ENCODE peak calls at places on chromosomes 1 and 21, in seven cellular contexts. One of them, this sample, is unnamed.

GRCh38 chr1:36645911-36646310 is 163.2 kb upstream of the CSF3R start:
- DNase-seq in H9: no peak
- DNase-seq in Calu3: no peak
- DNase-seq in progenitor cell of endocrine pancreas: no peak
- DNase-seq in activated CD8-positive, alpha-beta T cell treated with anti-CD3 and anti-CD28 coated beads for 36 hours: no peak
- DNase-seq in neural progenitor cell: no peak
- DNase-seq in dorsolateral prefrontal cortex: no peak
- DNase-seq in this sample: no peak

GRCh38 chr1:207804746-207805468 is 53.1 kb downstream of the CD46 start:
- DNase-seq in activated CD8-positive, alpha-beta T cell treated with anti-CD3 and anti-CD28 coated beads for 36 hours: no peak
- DNase-seq in dorsolateral prefrontal cortex: no peak
- DNase-seq in progenitor cell of endocrine pancreas: no peak
- DNase-seq in Calu3: no peak
- DNase-seq in neural progenitor cell: no peak
- DNase-seq in H9: no peak
- DNase-seq in this sample: no peak

GRCh38 chr21:38839683-38840286 is 34.1 kb downstream of the ETS2 start:
- DNase-seq in activated CD8-positive, alpha-beta T cell treated with anti-CD3 and anti-CD28 coated beads for 36 hours: peak
- DNase-seq in dorsolateral prefrontal cortex: no peak
- DNase-seq in H9: no peak
- DNase-seq in progenitor cell of endocrine pancreas: no peak
- DNase-seq in neural progenitor cell: no peak
- DNase-seq in Calu3: no peak
- DNase-seq in this sample: no peak

GRCh38 chr21:43333301-43334062 is 93.4 kb downstream of the SIK1 start:
- DNase-seq in dorsolateral prefrontal cortex: no peak
- DNase-seq in neural progenitor cell: peak
- DNase-seq in Calu3: peak
- DNase-seq in progenitor cell of endocrine pancreas: peak
- DNase-seq in activated CD8-positive, alpha-beta T cell treated with anti-CD3 and anti-CD28 coated beads for 36 hours: no peak
- DNase-seq in H9: peak
- DNase-seq in this sample: no peak

GRCh38 chr21:37658994-37659458 is 257.2 kb downstream of the KCNJ6 start:
- DNase-seq in dorsolateral prefrontal cortex: no peak
- DNase-seq in H9: no peak
- DNase-seq in activated CD8-positive, alpha-beta T cell treated with anti-CD3 and anti-CD28 coated beads for 36 hours: peak
- DNase-seq in Calu3: no peak
- DNase-seq in neural progenitor cell: no peak
- DNase-seq in progenitor cell of endocrine pancreas: no peak
- DNase-seq in this sample: no peak

GRCh38 chr1:24928631-24929090 is 1.4 kb downstream of the RUNX3 start:
- DNase-seq in activated CD8-positive, alpha-beta T cell treated with anti-CD3 and anti-CD28 coated beads for 36 hours: peak
- DNase-seq in H9: no peak
- DNase-seq in neural progenitor cell: peak
- DNase-seq in Calu3: no peak
- DNase-seq in progenitor cell of endocrine pancreas: no peak
- DNase-seq in dorsolateral prefrontal cortex: no peak
- DNase-seq in this sample: no peak

GRCh38 chr1:200262326-200262965 is 147.4 kb downstream of the ZNF281 start:
- DNase-seq in Calu3: no peak
- DNase-seq in activated CD8-positive, alpha-beta T cell treated with anti-CD3 and anti-CD28 coated beads for 36 hours: peak
- DNase-seq in H9: no peak
- DNase-seq in dorsolateral prefrontal cortex: no peak
- DNase-seq in progenitor cell of endocrine pancreas: no peak
- DNase-seq in neural progenitor cell: no peak
- DNase-seq in this sample: peak

GRCh38 chr1:223010552-223011229 is 132.4 kb downstream of the TLR5 start:
- DNase-seq in neural progenitor cell: peak
- DNase-seq in activated CD8-positive, alpha-beta T cell treated with anti-CD3 and anti-CD28 coated beads for 36 hours: no peak
- DNase-seq in dorsolateral prefrontal cortex: no peak
- DNase-seq in H9: no peak
- DNase-seq in Calu3: no peak
- DNase-seq in progenitor cell of endocrine pancreas: no peak
- DNase-seq in this sample: no peak

GRCh38 chr1:9150582-9151290 is 21.8 kb upstream of the GPR157 start:
- DNase-seq in Calu3: no peak
- DNase-seq in progenitor cell of endocrine pancreas: no peak
- DNase-seq in activated CD8-positive, alpha-beta T cell treated with anti-CD3 and anti-CD28 coated beads for 36 hours: no peak
- DNase-seq in dorsolateral prefrontal cortex: no peak
- DNase-seq in H9: no peak
- DNase-seq in neural progenitor cell: no peak
- DNase-seq in this sample: no peak

GRCh38 chr21:35294231-35294898 is 245.3 kb upstream of the RUNX1 start:
- DNase-seq in neural progenitor cell: peak
- DNase-seq in Calu3: peak
- DNase-seq in activated CD8-positive, alpha-beta T cell treated with anti-CD3 and anti-CD28 coated beads for 36 hours: peak
- DNase-seq in progenitor cell of endocrine pancreas: no peak
- DNase-seq in dorsolateral prefrontal cortex: no peak
- DNase-seq in H9: no peak
- DNase-seq in this sample: no peak

GRCh38 chr1:59238993-59239392 is 57.9 kb upstream of the FGGY start:
- DNase-seq in H9: no peak
- DNase-seq in progenitor cell of endocrine pancreas: no peak
- DNase-seq in activated CD8-positive, alpha-beta T cell treated with anti-CD3 and anti-CD28 coated beads for 36 hours: no peak
- DNase-seq in Calu3: no peak
- DNase-seq in dorsolateral prefrontal cortex: no peak
- DNase-seq in neural progenitor cell: no peak
- DNase-seq in this sample: no peak

GRCh38 chr1:156430809-156431208 is 61.8 kb downstream of the RHBG start:
- DNase-seq in dorsolateral prefrontal cortex: no peak
- DNase-seq in progenitor cell of endocrine pancreas: no peak
- DNase-seq in Calu3: no peak
- DNase-seq in activated CD8-positive, alpha-beta T cell treated with anti-CD3 and anti-CD28 coated beads for 36 hours: no peak
- DNase-seq in neural progenitor cell: no peak
- DNase-seq in H9: no peak
- DNase-seq in this sample: no peak

GRCh38 chr1:203744008-203744972 is 20.7 kb upstream of the LAX1 start:
- DNase-seq in Calu3: no peak
- DNase-seq in H9: peak
- DNase-seq in neural progenitor cell: no peak
- DNase-seq in activated CD8-positive, alpha-beta T cell treated with anti-CD3 and anti-CD28 coated beads for 36 hours: peak
- DNase-seq in dorsolateral prefrontal cortex: peak
- DNase-seq in progenitor cell of endocrine pancreas: no peak
- DNase-seq in this sample: peak

GRCh38 chr1:181159451-181160151 is 71.1 kb downstream of the IER5 start:
- DNase-seq in neural progenitor cell: no peak
- DNase-seq in progenitor cell of endocrine pancreas: no peak
- DNase-seq in Calu3: peak
- DNase-seq in H9: no peak
- DNase-seq in activated CD8-positive, alpha-beta T cell treated with anti-CD3 and anti-CD28 coated beads for 36 hours: peak
- DNase-seq in dorsolateral prefrontal cortex: no peak
- DNase-seq in this sample: no peak

GRCh38 chr21:42262826-42263225 is 43.9 kb downstream of the ABCG1 start:
- DNase-seq in activated CD8-positive, alpha-beta T cell treated with anti-CD3 and anti-CD28 coated beads for 36 hours: no peak
- DNase-seq in dorsolateral prefrontal cortex: peak
- DNase-seq in neural progenitor cell: no peak
- DNase-seq in Calu3: peak
- DNase-seq in progenitor cell of endocrine pancreas: no peak
- DNase-seq in H9: no peak
- DNase-seq in this sample: no peak

GRCh38 chr21:29305068-29305467 is 6.3 kb downstream of the BACH1 start:
- DNase-seq in activated CD8-positive, alpha-beta T cell treated with anti-CD3 and anti-CD28 coated beads for 36 hours: no peak
- DNase-seq in neural progenitor cell: no peak
- DNase-seq in dorsolateral prefrontal cortex: no peak
- DNase-seq in H9: no peak
- DNase-seq in progenitor cell of endocrine pancreas: no peak
- DNase-seq in Calu3: no peak
- DNase-seq in this sample: no peak

GRCh38 chr21:42276076-42276475 is 39.1 kb downstream of the TFF3 start:
- DNase-seq in H9: no peak
- DNase-seq in progenitor cell of endocrine pancreas: no peak
- DNase-seq in Calu3: no peak
- DNase-seq in activated CD8-positive, alpha-beta T cell treated with anti-CD3 and anti-CD28 coated beads for 36 hours: no peak
- DNase-seq in dorsolateral prefrontal cortex: no peak
- DNase-seq in neural progenitor cell: no peak
- DNase-seq in this sample: no peak

GRCh38 chr1:29845910-29846309 is 609.6 kb downstream of the PTPRU start:
- DNase-seq in activated CD8-positive, alpha-beta T cell treated with anti-CD3 and anti-CD28 coated beads for 36 hours: no peak
- DNase-seq in progenitor cell of endocrine pancreas: no peak
- DNase-seq in neural progenitor cell: no peak
- DNase-seq in Calu3: no peak
- DNase-seq in dorsolateral prefrontal cortex: no peak
- DNase-seq in H9: no peak
- DNase-seq in this sample: no peak

GRCh38 chr1:29852248-29852647 is 615.9 kb downstream of the PTPRU start:
- DNase-seq in activated CD8-positive, alpha-beta T cell treated with anti-CD3 and anti-CD28 coated beads for 36 hours: no peak
- DNase-seq in neural progenitor cell: no peak
- DNase-seq in progenitor cell of endocrine pancreas: no peak
- DNase-seq in dorsolateral prefrontal cortex: no peak
- DNase-seq in H9: peak
- DNase-seq in Calu3: no peak
- DNase-seq in this sample: no peak

GRCh38 chr1:29850358-29850757 is 614.0 kb downstream of the PTPRU start:
- DNase-seq in neural progenitor cell: no peak
- DNase-seq in H9: no peak
- DNase-seq in progenitor cell of endocrine pancreas: no peak
- DNase-seq in dorsolateral prefrontal cortex: no peak
- DNase-seq in Calu3: no peak
- DNase-seq in activated CD8-positive, alpha-beta T cell treated with anti-CD3 and anti-CD28 coated beads for 36 hours: no peak
- DNase-seq in this sample: no peak

GRCh38 chr1:29851666-29852065 is 615.3 kb downstream of the PTPRU start:
- DNase-seq in dorsolateral prefrontal cortex: no peak
- DNase-seq in Calu3: peak
- DNase-seq in H9: no peak
- DNase-seq in progenitor cell of endocrine pancreas: no peak
- DNase-seq in activated CD8-positive, alpha-beta T cell treated with anti-CD3 and anti-CD28 coated beads for 36 hours: no peak
- DNase-seq in neural progenitor cell: no peak
- DNase-seq in this sample: no peak

GRCh38 chr1:29849038-29849750 is 612.9 kb downstream of the PTPRU start:
- DNase-seq in progenitor cell of endocrine pancreas: no peak
- DNase-seq in activated CD8-positive, alpha-beta T cell treated with anti-CD3 and anti-CD28 coated beads for 36 hours: peak
- DNase-seq in neural progenitor cell: peak
- DNase-seq in Calu3: peak
- DNase-seq in H9: peak
- DNase-seq in dorsolateral prefrontal cortex: no peak
- DNase-seq in this sample: peak
- TF ChIP-seq CTCF in progenitor cell of endocrine pancreas: peak
- TF ChIP-seq CTCF in activated CD8-positive, alpha-beta T cell treated with anti-CD3 and anti-CD28 coated beads for 36 hours: peak
- TF ChIP-seq CTCF in neural progenitor cell: peak
- TF ChIP-seq CTCF in Calu3: peak
- TF ChIP-seq CTCF in H9: peak
- TF ChIP-seq CTCF in dorsolateral prefrontal cortex: peak
- TF ChIP-seq CTCF in this sample: peak

DNA sequence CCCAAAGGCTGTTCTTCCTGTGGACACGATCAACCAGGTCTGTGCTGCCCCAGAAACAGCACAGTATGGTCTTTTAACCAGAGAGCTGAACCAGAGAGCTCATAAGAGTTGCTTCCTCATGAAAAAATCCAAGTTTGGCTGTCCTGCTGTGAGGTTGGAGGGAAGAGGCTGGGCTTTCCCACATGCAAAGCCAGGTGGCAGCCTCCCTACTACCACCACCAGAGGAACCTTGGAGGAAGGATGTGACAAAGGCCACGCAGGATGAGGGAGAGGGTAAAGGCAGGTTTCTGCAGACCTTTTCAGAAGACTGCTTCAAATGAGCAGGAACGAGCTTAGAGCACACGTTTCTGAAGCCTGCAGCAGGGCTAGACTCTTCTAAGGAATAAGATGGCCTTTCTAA is 27.1 kb downstream of the FAM78B start:
- DNase-seq in Calu3: no peak
- DNase-seq in progenitor cell of endocrine pancreas: no peak
- DNase-seq in activated CD8-positive, alpha-beta T cell treated with anti-CD3 and anti-CD28 coated beads for 36 hours: no peak
- DNase-seq in H9: peak
- DNase-seq in dorsolateral prefrontal cortex: no peak
- DNase-seq in neural progenitor cell: no peak
- DNase-seq in this sample: no peak
- TF ChIP-seq CTCF in Calu3: no peak
- TF ChIP-seq CTCF in progenitor cell of endocrine pancreas: no peak
- TF ChIP-seq CTCF in activated CD8-positive, alpha-beta T cell treated with anti-CD3 and anti-CD28 coated beads for 36 hours: no peak
- TF ChIP-seq CTCF in H9: no peak
- TF ChIP-seq CTCF in dorsolateral prefrontal cortex: no peak
- TF ChIP-seq CTCF in neural progenitor cell: no peak
- TF ChIP-seq CTCF in this sample: no peak

DNA sequence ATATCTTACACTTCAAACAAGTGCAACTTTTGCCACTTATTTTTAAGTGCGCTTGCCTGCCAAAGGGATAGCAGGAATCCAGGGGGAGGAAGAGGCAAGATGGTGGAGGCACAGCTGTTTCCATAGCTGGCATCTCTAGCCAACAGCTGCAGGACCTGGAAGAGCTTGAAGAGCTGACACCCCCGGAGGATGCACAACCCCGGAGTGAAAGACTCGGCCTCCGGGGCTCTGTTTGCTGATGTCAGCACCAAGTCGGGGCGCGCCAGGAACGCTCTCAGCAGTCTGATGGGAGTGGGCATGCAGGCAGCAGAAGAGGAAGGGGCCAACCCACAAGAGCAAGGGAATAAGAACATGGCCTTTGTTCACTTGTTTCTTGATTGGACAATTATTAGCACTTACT is 68.5 kb downstream of the KCNN3 start:
- DNase-seq in progenitor cell of endocrine pancreas: no peak
- DNase-seq in activated CD8-positive, alpha-beta T cell treated with anti-CD3 and anti-CD28 coated beads for 36 hours: no peak
- DNase-seq in dorsolateral prefrontal cortex: no peak
- DNase-seq in neural progenitor cell: no peak
- DNase-seq in Calu3: no peak
- DNase-seq in H9: no peak
- DNase-seq in this sample: no peak
- TF ChIP-seq CTCF in progenitor cell of endocrine pancreas: no peak
- TF ChIP-seq CTCF in activated CD8-positive, alpha-beta T cell treated with anti-CD3 and anti-CD28 coated beads for 36 hours: no peak
- TF ChIP-seq CTCF in dorsolateral prefrontal cortex: no peak
- TF ChIP-seq CTCF in neural progenitor cell: no peak
- TF ChIP-seq CTCF in Calu3: no peak
- TF ChIP-seq CTCF in H9: no peak
- TF ChIP-seq CTCF in this sample: no peak

GRCh38 chr21:28196981-28197380 is 795.7 kb downstream of the LTN1 start:
- DNase-seq in activated CD8-positive, alpha-beta T cell treated with anti-CD3 and anti-CD28 coated beads for 36 hours: no peak
- DNase-seq in neural progenitor cell: no peak
- DNase-seq in progenitor cell of endocrine pancreas: no peak
- DNase-seq in H9: no peak
- DNase-seq in Calu3: no peak
- DNase-seq in dorsolateral prefrontal cortex: no peak
- DNase-seq in this sample: no peak

DNA sequence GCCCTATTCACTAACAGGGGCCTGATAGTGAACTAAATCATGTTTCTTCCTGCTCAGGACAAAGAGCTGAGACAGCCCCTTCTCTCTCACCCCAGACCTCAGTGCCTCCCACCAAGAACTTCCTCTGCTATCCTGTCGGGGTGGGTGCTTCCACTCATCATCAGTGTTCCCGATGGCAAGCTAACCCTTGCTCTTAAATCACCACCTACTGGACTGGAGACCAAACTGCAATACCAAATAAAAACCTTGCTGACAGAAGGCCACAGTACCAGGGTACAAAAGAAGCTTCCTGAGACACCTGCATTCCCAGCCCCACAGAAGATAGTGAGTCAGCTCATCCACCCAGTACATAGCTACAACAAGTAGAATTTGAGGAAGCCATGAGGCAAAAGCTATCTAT is 799.5 kb downstream of the LTN1 start:
- DNase-seq in progenitor cell of endocrine pancreas: no peak
- DNase-seq in neural progenitor cell: no peak
- DNase-seq in dorsolateral prefrontal cortex: no peak
- DNase-seq in Calu3: no peak
- DNase-seq in H9: peak
- DNase-seq in activated CD8-positive, alpha-beta T cell treated with anti-CD3 and anti-CD28 coated beads for 36 hours: no peak
- DNase-seq in this sample: no peak
- TF ChIP-seq CTCF in progenitor cell of endocrine pancreas: no peak
- TF ChIP-seq CTCF in neural progenitor cell: peak
- TF ChIP-seq CTCF in dorsolateral prefrontal cortex: no peak
- TF ChIP-seq CTCF in Calu3: no peak
- TF ChIP-seq CTCF in H9: peak
- TF ChIP-seq CTCF in activated CD8-positive, alpha-beta T cell treated with anti-CD3 and anti-CD28 coated beads for 36 hours: no peak
- TF ChIP-seq CTCF in this sample: no peak

This sample was measured in GM13977.